ENCODE peak calls at places on chromosomes 3 and 15, in five cellular contexts. B is hypothalamus; Z is stimulated activated CD8-positive, alpha-beta memory T cell treated with anti-CD3 and anti-CD28 coated beads, Interleukin-4, amount 100 ng/mL, for 1 hour; S is NT2/D1; K is effector memory CD8-positive, alpha-beta T cell. X is an unnamed sample.

GRCh38 chr15:67242665-67243064 is 11.8 kb downstream of the AAGAB start:
- DNase-seq in B (no peak), Z (no peak), S (no peak), K (no peak), X (no peak)

GRCh38 chr3:26018889-26019288 is 229.0 kb downstream of the OXSM start:
- DNase-seq in B (no peak), Z (no peak), S (no peak), K (no peak), X (no peak)

GRCh38 chr3:156377266-156377665 is 177.7 kb downstream of the SSR3 start:
- DNase-seq in B (no peak), Z (no peak), S (no peak), K (no peak), X (no peak)

GRCh38 chr3:130081371-130081881 is at the start of gene ALG1L2:
- DNase-seq in B (no peak), Z (no peak), S (no peak), K (no peak), X (no peak)

GRCh38 chr15:73936181-73936580 is 9.9 kb downstream of the LOXL1 start:
- DNase-seq in B (no peak), Z (no peak), S (no peak), K (no peak), X (no peak)

GRCh38 chr15:77871838-77872371 is 205.6 kb downstream of the TBC1D2B start:
- DNase-seq in B (no peak), Z (no peak), S (no peak), K (no peak), X (no peak)

GRCh38 chr3:188861847-188862740 is 309.7 kb upstream of the TPRG1 start:
- DNase-seq in B (no peak), Z (no peak), S (no peak), K (no peak), X (peak; percentile 27)

GRCh38 chr3:141894524-141895176 is 18.2 kb downstream of the ATP1B3 start:
- DNase-seq in B (no peak), Z (no peak), S (no peak), K (no peak), X (peak; percentile 90)

GRCh38 chr15:39918688-39919385 is 1.2 kb downstream of the GPR176 start:
- DNase-seq in B (no peak), Z (no peak), S (no peak), K (no peak), X (peak; percentile 93)

GRCh38 chr3:14225421-14225820 is 46.8 kb downstream of the LSM3 start:
- DNase-seq in B (no peak), Z (no peak), S (no peak), K (no peak), X (no peak)

GRCh38 chr3:182692021-182692420 is 101.3 kb upstream of the ATP11B start:
- DNase-seq in B (no peak), Z (no peak), S (no peak), K (no peak), X (no peak)

GRCh38 chr3:49720383-49721164 is 1.1 kb upstream of the AMIGO3 start:
- DNase-seq in B (no peak), Z (no peak), S (no peak), K (no peak), X (no peak)

GRCh38 chr15:45635191-45635638 is 386 bp downstream of the SQOR start:
- DNase-seq in B (no peak), Z (peak; percentile 46), S (no peak), K (peak; percentile 53), X (peak; percentile 58)

GRCh38 chr3:71503525-71504249 is 79.8 kb downstream of the FOXP1 start:
- DNase-seq in B (no peak), Z (no peak), S (no peak), K (no peak), X (peak; percentile 79)

GRCh38 chr15:62545392-62546227 is 380.5 kb upstream of the C2CD4B start:
- DNase-seq in B (peak; percentile 72), Z (no peak), S (no peak), K (no peak), X (peak; percentile 11)

GRCh38 chr15:36977620-36978610 is 122.4 kb downstream of the MEIS2 start:
- DNase-seq in B (no peak), Z (no peak), S (no peak), K (no peak), X (no peak)

GRCh38 chr15:73884159-73884558 is 10.8 kb downstream of the TBC1D21 start:
- DNase-seq in B (no peak), Z (no peak), S (no peak), K (no peak), X (no peak)

GRCh38 chr15:54582863-54583643 is 604.8 kb downstream of the UNC13C start:
- DNase-seq in B (no peak), Z (no peak), S (no peak), K (no peak), X (no peak)

GRCh38 chr15:47885921-47886320 is 168.6 kb downstream of the SEMA6D start:
- DNase-seq in B (no peak), Z (no peak), S (no peak), K (no peak), X (peak; percentile 62)

GRCh38 chr3:65995030-65995429 is 43.7 kb downstream of the MAGI1 start:
- DNase-seq in B (no peak), Z (no peak), S (no peak), K (no peak), X (peak; percentile 70)

GRCh38 chr15:35141743-35142356 is 56.8 kb upstream of the NANOGP8 start:
- DNase-seq in B (no peak), Z (no peak), S (no peak), K (no peak), X (peak; percentile 79)

GRCh38 chr3:43632269-43632733 is 10.5 kb upstream of the ANO10 start:
- DNase-seq in B (no peak), Z (no peak), S (no peak), K (no peak), X (peak; percentile 97)

GRCh38 chr3:23663246-23663645 is 142.5 kb upstream of the UBE2E1 start:
- DNase-seq in B (no peak), Z (no peak), S (no peak), K (no peak), X (no peak)

GRCh38 chr15:66746231-66746605 is 44.2 kb downstream of the SMAD6 start:
- DNase-seq in B (no peak), Z (no peak), S (no peak), K (no peak), X (no peak)

GRCh38 chr3:189947948-189948723 is 172.6 kb downstream of the P3H2 start:
- DNase-seq in B (no peak), Z (no peak), S (no peak), K (no peak), X (peak; percentile 61)

GRCh38 chr3:13145826-13146642 is 72.8 kb upstream of the IQSEC1 start:
- DNase-seq in B (no peak), Z (no peak), S (no peak), K (no peak), X (no peak)

GRCh38 chr15:83733206-83733605 is 79.3 kb downstream of the ADAMTSL3 start:
- DNase-seq in B (no peak), Z (no peak), S (peak; percentile 23), K (no peak), X (peak; percentile 13)

GRCh38 chr3:34073141-34073540 is 274.7 kb downstream of the PDCD6IP start:
- DNase-seq in B (no peak), Z (no peak), S (no peak), K (no peak), X (no peak)

GRCh38 chr3:99862208-99862607 is 44.5 kb downstream of the CMSS1 start:
- DNase-seq in B (no peak), Z (no peak), S (no peak), K (no peak), X (peak; percentile 89)

GRCh38 chr3:160106905-160107861 is 118.0 kb upstream of the C3orf80 start:
- DNase-seq in B (no peak), Z (no peak), S (no peak), K (no peak), X (no peak)

GRCh38 chr3:25429441-25429907 is 1.4 kb downstream of the RARB start:
- DNase-seq in B (no peak), Z (no peak), S (no peak), K (no peak), X (no peak)

GRCh38 chr15:25469377-25469776 is 30.6 kb upstream of the UBE3A start:
- DNase-seq in B (no peak), Z (no peak), S (no peak), K (no peak), X (no peak)